ENCODE peak calls at places on chromosome 21, in ten cellular contexts. X, A, D, J, Y, F, B, G, Q and O are unnamed samples. For H3K36me3 and H3K27me3, the result is how much of the 10 kb centered on the place peaks cover.

GRCh38 chr21:27840273-27840672 is 873.4 kb upstream of the ADAMTS5 start:
- DNase-seq in X (no peak), A (no peak), D (no peak), J (no peak), Y (no peak), F (no peak), B (no peak), G (no peak), Q (no peak), O (no peak)

GRCh38 chr21:31372176-31372765 is 28.2 kb upstream of the TIAM1 start:
- DNase-seq in X (peak), A (no peak), D (no peak), J (no peak), Y (peak), F (no peak), B (no peak), G (peak), Q (no peak), O (no peak)

GRCh38 chr21:37452222-37452621 is 85.6 kb downstream of the DYRK1A start:
- DNase-seq in X (peak), A (peak), D (no peak), J (peak), Y (no peak), F (no peak), B (no peak), G (peak), Q (no peak), O (no peak)

GRCh38 chr21:41345934-41346685 is 15.7 kb upstream of the MX2 start:
- DNase-seq in X (peak), A (no peak), D (no peak), J (no peak), Y (no peak), F (no peak), B (no peak), G (no peak), Q (no peak), O (no peak)

GRCh38 chr21:21751286-21751685 is 753.1 kb downstream of the NCAM2 start:
- DNase-seq in X (no peak), A (no peak), D (no peak), J (no peak), Y (no peak), F (no peak), B (no peak), G (no peak), Q (no peak), O (no peak)

GRCh38 chr21:44953628-44954021 is 13.8 kb downstream of the SLX9 start:
- DNase-seq in X (no peak), A (no peak), D (no peak), J (no peak), Y (no peak), F (no peak), B (no peak), G (no peak), Q (no peak), O (no peak)

GRCh38 chr21:36005879-36006400 is 54.4 kb downstream of the SETD4 start:
- DNase-seq in X (no peak), A (no peak), D (no peak), J (no peak), Y (no peak), F (no peak), B (no peak), G (no peak), Q (no peak), O (no peak)

GRCh38 chr21:43362306-43362927 is 64.5 kb downstream of the SIK1 start:
- DNase-seq in X (no peak), A (peak), D (peak), J (peak), Y (no peak), F (peak), B (no peak), G (peak), Q (peak), O (peak)

GRCh38 chr21:43193651-43194302 is 25.0 kb downstream of the CRYAA start:
- DNase-seq in X (peak), A (peak), D (peak), J (no peak), Y (no peak), F (no peak), B (peak), G (peak), Q (no peak), O (peak)

GRCh38 chr21:38126677-38127271 is 130.0 kb upstream of the KCNJ15 start:
- DNase-seq in X (peak), A (peak), D (peak), J (peak), Y (peak), F (peak), B (no peak), G (peak), Q (peak), O (peak)

GRCh38 chr21:44253832-44254700 is 7.6 kb downstream of the DNMT3L start:
- DNase-seq in X (no peak), A (no peak), D (no peak), J (no peak), Y (no peak), F (no peak), B (no peak), G (no peak), Q (no peak), O (peak)

GRCh38 chr21:42539342-42539741 is 25.7 kb downstream of the SLC37A1 start:
- DNase-seq in X (no peak), A (no peak), D (no peak), J (no peak), Y (no peak), F (no peak), B (no peak), G (no peak), Q (no peak), O (no peak)

GRCh38 chr21:16243396-16243795 is 513.6 kb downstream of the USP25 start:
- DNase-seq in X (no peak), A (no peak), D (no peak), J (no peak), Y (no peak), F (no peak), B (no peak), G (no peak), Q (no peak), O (no peak)

GRCh38 chr21:42465008-42465878 is 30.8 kb downstream of the RSPH1 start:
- DNase-seq in X (peak), A (no peak), D (no peak), J (peak), Y (no peak), F (no peak), B (peak), G (no peak), Q (no peak), O (no peak)

GRCh38 chr21:34878501-34878900 is 170.6 kb downstream of the RUNX1 start:
- DNase-seq in X (peak), A (no peak), D (no peak), J (no peak), Y (no peak), F (no peak), B (no peak), G (no peak), Q (no peak), O (no peak)

GRCh38 chr21:44931501-44932365 is 8.1 kb upstream of the SLX9 start:
- DNase-seq in X (no peak), A (no peak), D (no peak), J (no peak), Y (no peak), F (no peak), B (no peak), G (no peak), Q (no peak), O (peak)

GRCh38 chr21:15343066-15343465 is 278.3 kb upstream of the NRIP1 start:
- DNase-seq in X (peak), A (no peak), D (no peak), J (no peak), Y (no peak), F (no peak), B (no peak), G (peak), Q (no peak), O (no peak)

GRCh38 chr21:39660596-39660995 is 47.9 kb downstream of the B3GALT5 start:
- DNase-seq in X (peak), A (no peak), D (no peak), J (peak), Y (no peak), F (no peak), B (no peak), G (peak), Q (no peak), O (no peak)

GRCh38 chr21:20013851-20014250 is 984.4 kb upstream of the NCAM2 start:
- DNase-seq in X (no peak), A (no peak), D (no peak), J (no peak), Y (no peak), F (no peak), B (no peak), G (no peak), Q (no peak), O (no peak)

GRCh38 chr21:21232320-21232719 is 234.1 kb downstream of the NCAM2 start:
- DNase-seq in X (peak), A (peak), D (no peak), J (peak), Y (no peak), F (no peak), B (no peak), G (no peak), Q (no peak), O (peak)

GRCh38 chr21:37561506-37561905 is 194.9 kb downstream of the DYRK1A start:
- DNase-seq in X (no peak), A (no peak), D (no peak), J (no peak), Y (no peak), F (no peak), B (no peak), G (no peak), Q (no peak), O (no peak)

GRCh38 chr21:41664881-41665765 is 101.7 kb downstream of the RIPK4 start:
- DNase-seq in X (no peak), A (no peak), D (peak), J (no peak), Y (no peak), F (no peak), B (no peak), G (no peak), Q (no peak), O (peak)

GRCh38 chr21:42820513-42821465 is 58.5 kb downstream of the WDR4 start:
- DNase-seq in X (no peak), A (no peak), D (no peak), J (no peak), Y (no peak), F (no peak), B (no peak), G (no peak), Q (no peak), O (no peak)

GRCh38 chr21:43768868-43769167 is 7.3 kb downstream of the CSTB start:
- DNase-seq in X (no peak), A (no peak), D (no peak), J (peak), Y (no peak), F (no peak), B (no peak), G (no peak), Q (no peak), O (peak)

GRCh38 chr21:17818158-17819113 is 720 bp downstream of the C21orf91 start:
- DNase-seq in X (peak), A (peak), D (no peak), J (peak), Y (no peak), F (peak), B (peak), G (peak), Q (peak), O (no peak)

GRCh38 chr21:31874817-31875216 is 2.0 kb downstream of the HUNK start:
- DNase-seq in X (no peak), A (no peak), D (no peak), J (peak), Y (no peak), F (no peak), B (no peak), G (no peak), Q (no peak), O (peak)

GRCh38 chr21:20167059-20167458 is 831.1 kb upstream of the NCAM2 start:
- DNase-seq in X (no peak), A (no peak), D (no peak), J (no peak), Y (no peak), F (no peak), B (no peak), G (no peak), Q (no peak), O (no peak)

GRCh38 chr21:42683371-42684108 is 30.1 kb downstream of the PDE9A start:
- DNase-seq in X (no peak), A (no peak), D (no peak), J (no peak), Y (no peak), F (no peak), B (no peak), G (no peak), Q (peak), O (no peak)

GRCh38 chr21:39114871-39115658 is 68.2 kb downstream of the PSMG1 start:
- DNase-seq in X (peak), A (no peak), D (no peak), J (no peak), Y (no peak), F (no peak), B (no peak), G (peak), Q (no peak), O (no peak)

GRCh38 chr21:37458669-37459276 is 92.2 kb downstream of the DYRK1A start:
- DNase-seq in X (no peak), A (no peak), D (no peak), J (peak), Y (no peak), F (no peak), B (no peak), G (no peak), Q (no peak), O (no peak)

GRCh38 chr21:42340187-42340586 is 10.6 kb downstream of the TFF2 start:
- DNase-seq in X (no peak), A (no peak), D (no peak), J (no peak), Y (no peak), F (no peak), B (no peak), G (no peak), Q (no peak), O (no peak)

GRCh38 chr21:25912402-25912746 is 177.6 kb downstream of the GABPA start:
- DNase-seq in X (no peak), A (no peak), D (no peak), J (no peak), Y (no peak), F (no peak), B (no peak), G (no peak), Q (no peak), O (no peak)

GRCh38 chr21:44671911-44672310 is 5.2 kb upstream of the KRTAP12-2 start:
- DNase-seq in X (no peak), A (no peak), D (no peak), J (no peak), Y (no peak), F (no peak), B (no peak), G (no peak), Q (no peak), O (no peak)

GRCh38 chr21:42980959-42981523 is 6.7 kb downstream of the PKNOX1 start:
- DNase-seq in X (no peak), A (no peak), D (no peak), J (no peak), Y (no peak), F (no peak), B (no peak), G (no peak), Q (no peak), O (no peak)

GRCh38 chr21:41086551-41086950 is 81.4 kb upstream of the BACE2 start:
- DNase-seq in X (no peak), A (peak), D (no peak), J (peak), Y (no peak), F (no peak), B (no peak), G (no peak), Q (no peak), O (no peak)

GRCh38 chr21:26385721-26386120 is 187.4 kb downstream of the CYYR1 start:
- DNase-seq in X (peak), A (no peak), D (no peak), J (no peak), Y (no peak), F (no peak), B (no peak), G (peak), Q (no peak), O (no peak)

GRCh38 chr21:35084869-35085268 is 35.8 kb upstream of the RUNX1 start:
- DNase-seq in X (peak), A (no peak), D (no peak), J (no peak), Y (no peak), F (no peak), B (no peak), G (peak), Q (no peak), O (no peak)

GRCh38 chr21:29232601-29233541 is 65.9 kb upstream of the BACH1 start:
- DNase-seq in X (peak), A (no peak), D (no peak), J (peak), Y (no peak), F (no peak), B (no peak), G (peak), Q (no peak), O (no peak)
- H3K4me3 ChIP-seq in X (no peak), A (no peak), D (no peak), J (no peak), Y (no peak), F (no peak), B (no peak), G (no peak), Q (no peak), O (no peak)

GRCh38 chr21:46128983-46129571 is 26.3 kb downstream of the FTCD start:
- DNase-seq in X (no peak), A (no peak), D (no peak), J (no peak), Y (no peak), F (no peak), B (no peak), G (no peak), Q (peak), O (no peak)
- H3K36me3 ChIP-seq in X (under half), A (under half), D (under half), J (under half), Y (under half), F (under half), B (under half), G (under half), Q (under half), O (under half)

GRCh38 chr21:14270631-14271030 is 54.7 kb downstream of the RBM11 start:
- DNase-seq in X (no peak), A (no peak), D (no peak), J (peak), Y (no peak), F (no peak), B (no peak), G (no peak), Q (no peak), O (no peak)

GRCh38 chr21:14275806-14276205 is 59.8 kb downstream of the RBM11 start:
- DNase-seq in X (no peak), A (no peak), D (no peak), J (no peak), Y (no peak), F (no peak), B (no peak), G (no peak), Q (no peak), O (no peak)

GRCh38 chr21:14271053-14271452 is 55.1 kb downstream of the RBM11 start:
- DNase-seq in X (peak), A (no peak), D (no peak), J (peak), Y (no peak), F (no peak), B (no peak), G (no peak), Q (no peak), O (no peak)

DNA sequence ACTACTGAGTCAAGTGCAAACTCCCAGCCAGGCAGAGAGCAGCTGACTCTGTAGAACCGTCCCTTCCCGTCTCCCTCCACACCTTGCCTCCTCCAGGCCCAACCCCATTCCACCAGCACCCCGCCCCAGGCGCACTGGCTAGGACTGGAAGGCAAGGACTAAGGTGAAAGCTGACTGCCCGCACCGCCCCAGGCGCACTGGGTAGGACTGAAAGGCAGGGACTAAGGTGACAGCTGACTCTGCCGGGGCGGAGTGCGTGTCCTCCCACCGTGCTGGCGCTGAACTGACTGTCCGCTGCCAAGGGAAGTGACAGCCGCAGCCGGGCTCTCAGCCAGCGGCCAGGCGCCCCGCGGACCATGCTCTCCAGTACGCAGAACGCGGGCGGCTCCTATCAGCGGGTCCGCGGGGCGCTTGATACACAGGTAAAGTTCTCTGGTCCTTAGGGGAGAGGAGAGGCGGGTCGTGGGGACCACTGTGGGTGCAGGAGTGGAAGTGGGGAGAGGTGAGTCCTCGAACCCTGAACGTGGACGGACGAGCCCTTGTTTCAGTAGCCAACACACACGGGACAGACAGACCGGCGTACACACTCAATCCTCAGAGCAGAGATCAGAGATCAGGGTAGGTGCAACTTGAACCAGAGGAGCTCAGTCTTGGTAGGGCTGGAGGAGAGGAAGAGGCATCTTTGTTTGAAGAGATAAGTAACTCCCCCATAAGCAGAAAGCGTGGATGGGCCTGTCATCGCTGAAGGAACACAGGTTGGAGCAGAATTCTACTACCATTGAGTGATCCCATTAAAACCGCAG is 58.0 kb downstream of the RBM11 start:
- DNase-seq in X (peak), A (no peak), D (no peak), J (peak), Y (no peak), F (no peak), B (peak), G (peak), Q (no peak), O (peak)
- H3K27me3 ChIP-seq in X (under half), A (under half), D (under half), J (under half), Y (under half), F (under half), B (under half), G (under half), Q (under half), O (under half)

GRCh38 chr21:29301703-29302102 is 3.0 kb downstream of the BACH1 start:
- DNase-seq in X (no peak), A (no peak), D (no peak), J (no peak), Y (no peak), F (no peak), B (no peak), G (no peak), Q (no peak), O (no peak)
- H3K4me3 ChIP-seq in X (no peak), A (no peak), D (no peak), J (no peak), Y (no peak), F (no peak), B (peak), G (no peak), Q (no peak), O (no peak)

GRCh38 chr21:33258475-33258874 is 7.7 kb upstream of the IL10RB start:
- DNase-seq in X (no peak), A (no peak), D (no peak), J (no peak), Y (no peak), F (no peak), B (no peak), G (no peak), Q (no peak), O (no peak)
- H3K36me3 ChIP-seq in X (under half), A (under half), D (under half), J (under half), Y (under half), F (under half), B (under half), G (under half), Q (under half), O (under half)

GRCh38 chr21:33112670-33113596 is 43.0 kb downstream of the OLIG1 start:
- DNase-seq in X (no peak), A (no peak), D (no peak), J (no peak), Y (no peak), F (no peak), B (no peak), G (no peak), Q (no peak), O (no peak)

GRCh38 chr21:33111577-33111976 is 41.6 kb downstream of the OLIG1 start:
- DNase-seq in X (no peak), A (no peak), D (no peak), J (no peak), Y (no peak), F (no peak), B (no peak), G (no peak), Q (no peak), O (no peak)

GRCh38 chr21:33112151-33112550 is 42.2 kb downstream of the OLIG1 start:
- DNase-seq in X (no peak), A (no peak), D (no peak), J (no peak), Y (no peak), F (no peak), B (no peak), G (no peak), Q (no peak), O (no peak)

GRCh38 chr21:33109574-33110339 is 39.8 kb downstream of the OLIG1 start:
- DNase-seq in X (peak), A (no peak), D (no peak), J (peak), Y (no peak), F (no peak), B (no peak), G (peak), Q (no peak), O (peak)

DNA sequence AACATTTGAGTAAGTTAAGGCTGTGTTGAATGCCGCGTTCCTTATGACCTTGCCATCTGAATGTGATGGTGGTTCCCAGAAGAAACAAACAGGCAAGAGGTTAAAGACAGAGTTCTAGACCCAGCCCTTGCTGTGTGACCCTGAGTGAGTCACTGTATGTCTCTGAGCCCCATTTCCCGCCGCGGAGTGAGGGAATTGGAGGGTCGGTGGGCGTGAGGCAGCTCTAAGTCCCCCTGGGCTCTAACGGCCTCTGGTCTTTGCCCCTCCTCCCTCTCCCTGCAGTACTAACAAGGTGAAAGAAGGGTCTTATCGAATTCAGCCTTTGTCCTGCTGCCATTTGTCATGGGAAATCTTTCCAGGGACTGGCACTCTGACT is 40.4 kb downstream of the OLIG1 start:
- DNase-seq in X (no peak), A (no peak), D (no peak), J (no peak), Y (no peak), F (no peak), B (no peak), G (no peak), Q (no peak), O (no peak)
- H3K27me3 ChIP-seq in X (under half), A (half or more), D (under half), J (under half), Y (under half), F (under half), B (half or more), G (under half), Q (under half), O (under half)

GRCh38 chr21:23384679-23385078 is 2222.6 kb downstream of the MRPL39 start:
- DNase-seq in X (no peak), A (no peak), D (no peak), J (peak), Y (no peak), F (no peak), B (no peak), G (no peak), Q (no peak), O (peak)
- H3K4me3 ChIP-seq in X (no peak), A (no peak), D (no peak), J (no peak), Y (no peak), F (no peak), B (no peak), G (no peak), Q (no peak), O (peak)